ENCODE peak calls at places on chromosomes 11 and 22, in seven cellular contexts. J is endothelial cell of umbilical vein, A is OCI-LY7, U is PC-9, M is IMR-90, P is HepG2, E is mammary epithelial cell. B is an unnamed sample.

GRCh38 chr11:36034572-36035331 is 90.9 kb downstream of the LDLRAD3 start:
- DNase-seq in P (no peak), M (peak; percentile 90), J (peak; percentile 17), E (peak; percentile 79), U (peak; percentile 55), A (no peak), B (peak; percentile 60)

GRCh38 chr22:22871536-22872278 is 15.9 kb upstream of the IGLL5 start:
- DNase-seq in U (no peak), P (no peak), E (no peak), M (no peak), J (no peak), A (no peak), B (no peak)

GRCh38 chr11:119483881-119484371 is 61.0 kb upstream of the THY1 start:
- DNase-seq in J (no peak), M (no peak), U (no peak), A (no peak), P (no peak), E (no peak), B (no peak)

GRCh38 chr11:14582835-14583234 is 60.8 kb upstream of the PDE3B start:
- DNase-seq in J (no peak), A (no peak), M (no peak), P (no peak), U (no peak), E (no peak), B (no peak)

GRCh38 chr11:96827164-96827563 is 437.4 kb downstream of the JRKL start:
- DNase-seq in U (no peak), E (no peak), M (peak; percentile 0), P (no peak), A (no peak), J (no peak), B (peak; percentile 66)

GRCh38 chr22:22460635-22461034 is 47.9 kb downstream of the ZNF280B start:
- DNase-seq in J (peak; percentile 17), U (no peak), E (no peak), A (peak; percentile 46), M (no peak), P (peak; percentile 18), B (peak; percentile 45)

GRCh38 chr11:26828291-26828690 is 106.4 kb upstream of the SLC5A12 start:
- DNase-seq in A (no peak), M (no peak), E (no peak), U (no peak), P (no peak), J (no peak), B (no peak)

GRCh38 chr11:36035999-36036398 is 92.1 kb downstream of the LDLRAD3 start:
- DNase-seq in J (no peak), E (no peak), U (no peak), A (no peak), P (no peak), M (no peak), B (no peak)

GRCh38 chr11:114169321-114169749 is 109.8 kb downstream of the ZBTB16 start:
- DNase-seq in P (no peak), U (no peak), M (no peak), A (no peak), E (no peak), J (no peak), B (no peak)

GRCh38 chr22:41699264-41700104 is at the start of gene MEI1:
- DNase-seq in J (peak; percentile 80), A (no peak), U (no peak), E (peak; percentile 28), M (peak; percentile 56), P (no peak), B (peak; percentile 35)

GRCh38 chr11:128477811-128478210 is 109.5 kb downstream of the ETS1 start:
- DNase-seq in J (no peak), U (no peak), M (no peak), P (no peak), A (peak; percentile 73), E (no peak), B (no peak)

GRCh38 chr22:45272498-45272897 is 12.3 kb upstream of the UPK3A start:
- DNase-seq in E (no peak), A (no peak), P (peak; percentile 70), U (no peak), J (no peak), M (no peak), B (no peak)

GRCh38 chr22:31504282-31504681 is 7.9 kb downstream of the SFI1 start:
- DNase-seq in J (no peak), A (no peak), M (peak; percentile 65), P (no peak), U (no peak), E (peak; percentile 6), B (no peak)

GRCh38 chr11:75174781-75175370 is 24.0 kb downstream of the SLCO2B1 start:
- DNase-seq in M (peak; percentile 34), J (no peak), E (no peak), U (no peak), P (no peak), A (peak; percentile 56), B (no peak)

GRCh38 chr22:24059121-24059520 is 48.0 kb downstream of the CABIN1 start:
- DNase-seq in P (no peak), E (no peak), M (peak; percentile 99), J (peak; percentile 72), U (no peak), A (no peak), B (no peak)

GRCh38 chr22:24051568-24051967 is 40.5 kb downstream of the CABIN1 start:
- DNase-seq in J (no peak), M (no peak), A (no peak), E (no peak), U (no peak), P (no peak), B (no peak)

GRCh38 chr22:24053481-24054226 is 42.5 kb downstream of the CABIN1 start:
- DNase-seq in J (no peak), P (no peak), A (peak; percentile 68), E (no peak), M (no peak), U (no peak), B (no peak)

GRCh38 chr22:24054356-24054755 is 43.3 kb downstream of the CABIN1 start:
- DNase-seq in E (no peak), A (no peak), M (peak; percentile 66), J (no peak), U (no peak), P (no peak), B (no peak)

GRCh38 chr22:24055283-24055682 is 44.2 kb downstream of the CABIN1 start:
- DNase-seq in A (no peak), P (no peak), U (no peak), E (no peak), M (no peak), J (no peak), B (no peak)
- H3K36me3 ChIP-seq in A (peaks cover 89% of the 10 kb centered on the region), P (peaks cover 47% of the 10 kb centered on the region), U (peaks cover 8% of the 10 kb centered on the region), E (peaks cover 22% of the 10 kb centered on the region), M (peaks cover 27% of the 10 kb centered on the region), J (peaks cover 7% of the 10 kb centered on the region), B (no peaks in the 10 kb centered on the region)

GRCh38 chr22:36462475-36462790 is 19.0 kb downstream of the TXN2 start:
- DNase-seq in M (no peak), U (no peak), E (no peak), J (no peak), P (no peak), A (no peak), B (no peak)
- H3K4me2 ChIP-seq in M (no peak overlapping the region), U (peak overlapping the region; percentile 63), E (peak overlapping the region; percentile 39), J (no peak overlapping the region), P (peak overlapping the region; percentile 71), A (no peak overlapping the region), B (no peak overlapping the region)

GRCh38 chr22:47064016-47064415 is 301.6 kb downstream of the TBC1D22A start:
- DNase-seq in M (no peak), E (no peak), U (no peak), P (no peak), A (no peak), J (no peak), B (no peak)
- H3K4me1 ChIP-seq in M (no peaks in the 10 kb centered on the region), E (no peaks in the 10 kb centered on the region), U (no peaks in the 10 kb centered on the region), P (no peaks in the 10 kb centered on the region), A (peaks cover 22% of the 10 kb centered on the region), J (peaks cover 6% of the 10 kb centered on the region), B (no peaks in the 10 kb centered on the region)

GRCh38 chr11:71437399-71437798 is 10.8 kb downstream of the DHCR7 start:
- DNase-seq in J (no peak), E (no peak), U (no peak), M (no peak), A (no peak), P (no peak), B (no peak)

GRCh38 chr11:71437879-71438278 is 10.3 kb downstream of the DHCR7 start:
- DNase-seq in A (no peak), P (no peak), J (no peak), U (no peak), M (no peak), E (no peak), B (no peak)

GRCh38 chr11:71440021-71440755 is 8.0 kb downstream of the DHCR7 start:
- DNase-seq in J (no peak), E (no peak), A (no peak), U (no peak), P (no peak), M (no peak), B (no peak)

GRCh38 chr11:71436861-71437260 is 11.3 kb downstream of the DHCR7 start:
- DNase-seq in U (no peak), A (no peak), J (no peak), E (no peak), M (no peak), P (no peak), B (no peak)

DNA sequence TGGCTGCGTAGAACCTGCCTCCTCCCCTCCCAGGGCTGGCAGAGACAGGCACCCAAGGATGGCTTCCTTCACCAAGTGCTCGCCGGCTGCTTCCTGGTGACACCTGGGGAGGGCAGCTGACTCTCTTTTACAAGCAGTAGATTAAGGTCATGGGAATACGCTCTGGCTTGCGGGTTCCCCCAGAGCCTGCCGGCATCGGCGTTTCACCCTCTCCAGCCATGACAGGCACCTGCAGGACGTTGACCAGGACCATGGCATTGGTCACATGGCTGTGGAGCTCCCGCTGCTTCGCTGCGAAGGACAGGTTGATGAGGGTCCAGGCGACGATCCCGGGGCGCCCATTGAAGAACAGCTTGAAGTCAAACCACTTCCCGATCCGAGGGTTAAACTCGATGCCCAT is 9.5 kb downstream of the DHCR7 start:
- DNase-seq in U (no peak), P (no peak), E (no peak), J (no peak), A (no peak), M (no peak), B (no peak)
- H3K36me3 ChIP-seq in U (peaks cover 26% of the 10 kb centered on the region), P (peaks cover 38% of the 10 kb centered on the region), E (peaks cover 58% of the 10 kb centered on the region), J (peaks cover 8% of the 10 kb centered on the region), A (peaks cover 86% of the 10 kb centered on the region), M (peaks cover 25% of the 10 kb centered on the region), B (no peaks in the 10 kb centered on the region)

GRCh38 chr22:39223091-39223710 is 21.6 kb downstream of the PDGFB start:
- DNase-seq in A (no peak), E (no peak), U (no peak), J (no peak), M (no peak), P (no peak), B (no peak)
- H3K4me2 ChIP-seq in A (no peak overlapping the region), E (no peak overlapping the region), U (no peak overlapping the region), J (no peak overlapping the region), M (no peak overlapping the region), P (no peak overlapping the region), B (no peak overlapping the region)

GRCh38 chr22:39087881-39088687 is 9.0 kb upstream of the APOBEC3H start:
- DNase-seq in P (no peak), A (no peak), J (no peak), M (no peak), U (no peak), E (no peak), B (no peak)
- H3K4me1 ChIP-seq in P (no peaks in the 10 kb centered on the region), A (peaks cover 17% of the 10 kb centered on the region), J (no peaks in the 10 kb centered on the region), M (peaks cover 3% of the 10 kb centered on the region), U (peaks cover 60% of the 10 kb centered on the region), E (peaks cover 36% of the 10 kb centered on the region), B (no peaks in the 10 kb centered on the region)